ENCODE peak calls at places on chromosomes 1 and 21, in eight cellular contexts. T is NCI-H1105, E is iPS-NIHi11, G is cardiac septum, H is mucosa of gallbladder, S is HEK293T, V is AG04450, L is nephron progenitor cell. I is an unnamed sample.

GRCh38 chr1:232891116-232891515 is 59.3 kb upstream of the NTPCR start:
- DNase-seq in T (no peak), E (no peak), G (no peak), H (no peak), S (no peak), V (peak), L (no peak), I (peak)

GRCh38 chr1:228347181-228347580 is 59.5 kb downstream of the TRIM11 start:
- DNase-seq in T (no peak), E (no peak), G (peak), H (no peak), S (no peak), V (no peak), L (no peak), I (no peak)

GRCh38 chr1:168452329-168452728 is 91.5 kb downstream of the XCL2 start:
- DNase-seq in T (no peak), E (no peak), G (no peak), H (no peak), S (no peak), V (no peak), L (no peak), I (peak)

GRCh38 chr1:183600136-183600535 is 9.9 kb upstream of the NCF2 start:
- DNase-seq in T (no peak), E (no peak), G (no peak), H (no peak), S (no peak), V (peak), L (no peak), I (peak)

GRCh38 chr1:68120136-68120791 is 69.8 kb upstream of the DIRAS3 start:
- DNase-seq in T (peak), E (peak), G (no peak), H (peak), S (peak), V (peak), L (peak), I (peak)

GRCh38 chr1:180252638-180253536 is 22.8 kb downstream of the LHX4 start:
- DNase-seq in T (peak), E (peak), G (peak), H (peak), S (peak), V (peak), L (peak), I (peak)

GRCh38 chr21:31500071-31500470 is 156.0 kb upstream of the TIAM1 start:
- DNase-seq in T (no peak), E (no peak), G (no peak), H (no peak), S (no peak), V (no peak), L (no peak), I (no peak)

GRCh38 chr1:17301767-17302166 is 6.2 kb upstream of the PADI4 start:
- DNase-seq in T (no peak), E (no peak), G (no peak), H (no peak), S (no peak), V (no peak), L (no peak), I (no peak)

GRCh38 chr21:42755766-42756579 is 102.6 kb downstream of the PDE9A start:
- DNase-seq in T (no peak), E (no peak), G (no peak), H (no peak), S (no peak), V (no peak), L (no peak), I (no peak)

GRCh38 chr1:154190550-154190949 is 1.4 kb downstream of the TPM3 start:
- DNase-seq in T (no peak), E (no peak), G (no peak), H (no peak), S (no peak), V (no peak), L (no peak), I (peak)

GRCh38 chr1:185376288-185376687 is 59.2 kb upstream of the IVNS1ABP start:
- DNase-seq in T (no peak), E (no peak), G (no peak), H (no peak), S (no peak), V (no peak), L (no peak), I (no peak)

GRCh38 chr1:7576946-7577657 is 194.0 kb upstream of the VAMP3 start:
- DNase-seq in T (no peak), E (peak), G (no peak), H (peak), S (peak), V (no peak), L (peak), I (peak)

GRCh38 chr1:2269193-2269921 is 41.2 kb downstream of the SKI start:
- DNase-seq in T (no peak), E (no peak), G (no peak), H (no peak), S (no peak), V (no peak), L (no peak), I (no peak)